ENCODE peak calls at places on chromosomes 4 and X, in eight cellular contexts. One of them, this sample, is unnamed.

GRCh38 chr4:53816561-53816960 is 225.3 kb upstream of the LNX1 start:
- DNase-seq in endothelial cell: no peak
- DNase-seq in tibial artery: no peak
- DNase-seq in foreskin fibroblast: peak
- DNase-seq in adrenal gland: peak
- DNase-seq in A549: no peak
- DNase-seq in neural crest cell: no peak
- DNase-seq in fibroblast of lung: no peak
- DNase-seq in this sample: no peak

GRCh38 chr4:175290401-175290800 is 372.2 kb downstream of the ADAM29 start:
- DNase-seq in tibial artery: no peak
- DNase-seq in fibroblast of lung: peak
- DNase-seq in foreskin fibroblast: peak
- DNase-seq in A549: no peak
- DNase-seq in adrenal gland: no peak
- DNase-seq in neural crest cell: no peak
- DNase-seq in endothelial cell: no peak
- DNase-seq in this sample: no peak

GRCh38 chr4:128512767-128513322 is 225.2 kb upstream of the PGRMC2 start:
- DNase-seq in tibial artery: no peak
- DNase-seq in fibroblast of lung: peak
- DNase-seq in neural crest cell: no peak
- DNase-seq in adrenal gland: no peak
- DNase-seq in A549: no peak
- DNase-seq in endothelial cell: no peak
- DNase-seq in foreskin fibroblast: peak
- DNase-seq in this sample: no peak

GRCh38 chrX:68440438-68440837 is 7.1 kb upstream of the OPHN1 start:
- DNase-seq in foreskin fibroblast: no peak
- DNase-seq in adrenal gland: no peak
- DNase-seq in tibial artery: no peak
- DNase-seq in neural crest cell: no peak
- DNase-seq in A549: no peak
- DNase-seq in fibroblast of lung: no peak
- DNase-seq in endothelial cell: no peak
- DNase-seq in this sample: no peak

GRCh38 chrX:42093756-42094155 is 170.4 kb upstream of the CASK start:
- DNase-seq in foreskin fibroblast: no peak
- DNase-seq in tibial artery: no peak
- DNase-seq in endothelial cell: no peak
- DNase-seq in adrenal gland: no peak
- DNase-seq in neural crest cell: no peak
- DNase-seq in A549: no peak
- DNase-seq in fibroblast of lung: no peak
- DNase-seq in this sample: no peak

GRCh38 chr4:57607616-57608150 is 497.5 kb upstream of the IGFBP7 start:
- DNase-seq in A549: no peak
- DNase-seq in endothelial cell: no peak
- DNase-seq in tibial artery: no peak
- DNase-seq in neural crest cell: no peak
- DNase-seq in adrenal gland: no peak
- DNase-seq in foreskin fibroblast: no peak
- DNase-seq in fibroblast of lung: no peak
- DNase-seq in this sample: no peak

GRCh38 chrX:31921236-31921635 is 849.4 kb upstream of the FTHL17 start:
- DNase-seq in endothelial cell: no peak
- DNase-seq in tibial artery: no peak
- DNase-seq in A549: no peak
- DNase-seq in neural crest cell: no peak
- DNase-seq in fibroblast of lung: no peak
- DNase-seq in foreskin fibroblast: no peak
- DNase-seq in adrenal gland: no peak
- DNase-seq in this sample: no peak

GRCh38 chr4:2745981-2746806 is 9.9 kb downstream of the TNIP2 start:
- DNase-seq in endothelial cell: no peak
- DNase-seq in tibial artery: peak
- DNase-seq in foreskin fibroblast: peak
- DNase-seq in neural crest cell: no peak
- DNase-seq in A549: peak
- DNase-seq in adrenal gland: peak
- DNase-seq in fibroblast of lung: peak
- DNase-seq in this sample: peak

GRCh38 chrX:13721819-13722527 is 12.4 kb downstream of the TRAPPC2 start:
- DNase-seq in foreskin fibroblast: peak
- DNase-seq in fibroblast of lung: peak
- DNase-seq in tibial artery: no peak
- DNase-seq in A549: no peak
- DNase-seq in endothelial cell: no peak
- DNase-seq in adrenal gland: no peak
- DNase-seq in neural crest cell: no peak
- DNase-seq in this sample: no peak

GRCh38 chrX:48520455-48520854 is 1.2 kb upstream of the EBP start:
- DNase-seq in tibial artery: no peak
- DNase-seq in endothelial cell: no peak
- DNase-seq in foreskin fibroblast: no peak
- DNase-seq in adrenal gland: no peak
- DNase-seq in A549: no peak
- DNase-seq in neural crest cell: no peak
- DNase-seq in fibroblast of lung: no peak
- DNase-seq in this sample: no peak

GRCh38 chr4:42594880-42595279 is 62.0 kb downstream of the ATP8A1 start:
- DNase-seq in neural crest cell: no peak
- DNase-seq in foreskin fibroblast: no peak
- DNase-seq in A549: no peak
- DNase-seq in endothelial cell: no peak
- DNase-seq in tibial artery: no peak
- DNase-seq in fibroblast of lung: no peak
- DNase-seq in adrenal gland: no peak
- DNase-seq in this sample: no peak

GRCh38 chr4:144647095-144647959 is 1.4 kb downstream of the HHIP start:
- DNase-seq in endothelial cell: peak
- DNase-seq in A549: no peak
- DNase-seq in tibial artery: no peak
- DNase-seq in fibroblast of lung: peak
- DNase-seq in neural crest cell: no peak
- DNase-seq in foreskin fibroblast: peak
- DNase-seq in adrenal gland: no peak
- DNase-seq in this sample: peak

GRCh38 chr4:144645621-144646522 is at the start of gene HHIP:
- DNase-seq in endothelial cell: peak
- DNase-seq in A549: peak
- DNase-seq in neural crest cell: peak
- DNase-seq in tibial artery: peak
- DNase-seq in fibroblast of lung: peak
- DNase-seq in foreskin fibroblast: peak
- DNase-seq in adrenal gland: peak
- DNase-seq in this sample: peak

GRCh38 chr4:144645102-144645469 is 870 bp upstream of the HHIP start:
- DNase-seq in endothelial cell: no peak
- DNase-seq in adrenal gland: peak
- DNase-seq in neural crest cell: no peak
- DNase-seq in foreskin fibroblast: peak
- DNase-seq in A549: no peak
- DNase-seq in tibial artery: peak
- DNase-seq in fibroblast of lung: no peak
- DNase-seq in this sample: no peak

GRCh38 chr4:144648042-144648441 is 2.1 kb downstream of the HHIP start:
- DNase-seq in endothelial cell: no peak
- DNase-seq in neural crest cell: no peak
- DNase-seq in adrenal gland: no peak
- DNase-seq in foreskin fibroblast: peak
- DNase-seq in fibroblast of lung: no peak
- DNase-seq in tibial artery: no peak
- DNase-seq in A549: no peak
- DNase-seq in this sample: no peak

DNA sequence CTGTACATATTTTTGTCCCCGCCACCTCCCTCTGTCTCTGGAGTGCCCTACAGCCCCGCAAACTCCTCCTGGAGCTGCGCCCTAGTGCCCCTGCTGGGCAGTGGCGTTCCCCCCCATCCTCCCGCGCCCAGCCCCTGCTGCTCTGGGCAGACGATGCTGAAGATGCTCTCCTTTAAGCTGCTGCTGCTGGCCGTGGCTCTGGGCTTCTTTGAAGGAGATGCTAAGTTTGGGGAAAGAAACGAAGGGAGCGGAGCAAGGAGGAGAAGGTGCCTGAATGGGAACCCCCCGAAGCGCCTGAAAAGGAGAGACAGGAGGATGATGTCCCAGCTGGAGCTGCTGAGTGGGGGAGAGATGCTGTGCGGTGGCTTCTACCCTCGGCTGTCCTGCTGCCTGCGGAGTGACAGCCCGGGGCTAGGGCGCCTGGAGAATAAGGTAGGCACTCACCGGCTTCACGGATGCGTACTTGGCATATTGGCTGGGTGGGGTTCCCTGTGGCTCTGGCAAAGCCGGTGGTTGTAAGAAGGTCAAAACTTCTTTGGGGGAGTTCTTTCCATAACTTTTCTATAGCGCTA is 653 bp downstream of the HHIP start:
- DNase-seq in fibroblast of lung: no peak
- DNase-seq in endothelial cell: peak
- DNase-seq in adrenal gland: peak
- DNase-seq in tibial artery: no peak
- DNase-seq in A549: no peak
- DNase-seq in neural crest cell: peak
- DNase-seq in foreskin fibroblast: peak
- DNase-seq in this sample: peak
- TF ChIP-seq CTCF in fibroblast of lung: no peak
- TF ChIP-seq CTCF in endothelial cell: no peak
- TF ChIP-seq CTCF in adrenal gland: no peak
- TF ChIP-seq CTCF in tibial artery: no peak
- TF ChIP-seq CTCF in A549: no peak
- TF ChIP-seq CTCF in neural crest cell: peak
- TF ChIP-seq CTCF in foreskin fibroblast: no peak
- TF ChIP-seq CTCF in this sample: no peak

GRCh38 chr4:63578383-63578782 is 830.9 kb downstream of the TECRL start:
- DNase-seq in adrenal gland: no peak
- DNase-seq in A549: peak
- DNase-seq in fibroblast of lung: no peak
- DNase-seq in tibial artery: no peak
- DNase-seq in endothelial cell: no peak
- DNase-seq in neural crest cell: no peak
- DNase-seq in foreskin fibroblast: no peak
- DNase-seq in this sample: no peak
- TF ChIP-seq CTCF in adrenal gland: no peak
- TF ChIP-seq CTCF in A549: no peak
- TF ChIP-seq CTCF in fibroblast of lung: no peak
- TF ChIP-seq CTCF in tibial artery: no peak
- TF ChIP-seq CTCF in endothelial cell: no peak
- TF ChIP-seq CTCF in neural crest cell: peak
- TF ChIP-seq CTCF in foreskin fibroblast: no peak
- TF ChIP-seq CTCF in this sample: no peak

GRCh38 chr4:47483722-47484121 is 1.4 kb upstream of the ATP10D start:
- DNase-seq in A549: no peak
- DNase-seq in tibial artery: no peak
- DNase-seq in endothelial cell: no peak
- DNase-seq in neural crest cell: no peak
- DNase-seq in foreskin fibroblast: peak
- DNase-seq in fibroblast of lung: no peak
- DNase-seq in adrenal gland: no peak
- DNase-seq in this sample: no peak

GRCh38 chr4:47482326-47482725 is 2.7 kb upstream of the ATP10D start:
- DNase-seq in tibial artery: no peak
- DNase-seq in neural crest cell: no peak
- DNase-seq in fibroblast of lung: peak
- DNase-seq in foreskin fibroblast: peak
- DNase-seq in A549: no peak
- DNase-seq in adrenal gland: no peak
- DNase-seq in endothelial cell: no peak
- DNase-seq in this sample: no peak

GRCh38 chr4:47484169-47484568 is 906 bp upstream of the ATP10D start:
- DNase-seq in endothelial cell: no peak
- DNase-seq in fibroblast of lung: no peak
- DNase-seq in tibial artery: no peak
- DNase-seq in A549: no peak
- DNase-seq in foreskin fibroblast: no peak
- DNase-seq in adrenal gland: no peak
- DNase-seq in neural crest cell: no peak
- DNase-seq in this sample: no peak

GRCh38 chr4:47486306-47486705 is 1.2 kb downstream of the ATP10D start:
- DNase-seq in tibial artery: no peak
- DNase-seq in A549: no peak
- DNase-seq in endothelial cell: no peak
- DNase-seq in foreskin fibroblast: peak
- DNase-seq in adrenal gland: no peak
- DNase-seq in fibroblast of lung: peak
- DNase-seq in neural crest cell: no peak
- DNase-seq in this sample: no peak

DNA sequence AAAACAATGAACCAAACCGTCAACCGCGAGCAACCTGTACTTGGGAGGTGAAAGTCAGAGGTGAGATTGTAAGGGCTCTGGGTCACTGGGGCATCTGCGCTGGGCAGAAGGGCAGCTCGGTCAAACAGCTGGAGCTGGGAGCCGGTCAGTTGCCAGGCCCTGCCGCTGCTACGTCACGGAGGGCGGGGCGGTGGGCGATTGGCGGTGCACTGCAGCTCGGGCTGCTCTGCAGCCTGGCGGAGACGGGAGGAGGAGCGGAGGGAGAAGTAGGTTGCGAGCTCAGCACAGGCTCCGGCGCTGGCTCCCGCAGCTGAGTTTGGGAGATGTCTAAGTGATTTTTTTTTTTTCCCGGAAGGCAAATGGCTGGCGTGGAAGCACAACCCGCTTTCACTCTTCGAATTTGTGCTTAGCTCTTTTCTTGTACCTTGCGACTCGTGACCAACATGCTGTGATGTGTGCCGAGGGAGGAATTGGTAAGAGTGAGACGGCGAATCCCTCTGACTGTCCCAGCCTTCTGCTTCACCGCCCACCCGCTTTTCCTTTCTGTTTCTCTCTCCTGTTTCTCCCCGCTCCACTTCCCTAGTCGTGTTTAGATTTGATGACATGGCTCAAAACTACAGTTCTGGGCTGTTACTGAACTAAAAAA is at the start of gene ATP10D:
- DNase-seq in neural crest cell: peak
- DNase-seq in tibial artery: peak
- DNase-seq in adrenal gland: peak
- DNase-seq in endothelial cell: peak
- DNase-seq in fibroblast of lung: peak
- DNase-seq in A549: peak
- DNase-seq in foreskin fibroblast: peak
- DNase-seq in this sample: peak
- TF ChIP-seq CTCF in neural crest cell: no peak
- TF ChIP-seq CTCF in tibial artery: peak
- TF ChIP-seq CTCF in adrenal gland: peak
- TF ChIP-seq CTCF in endothelial cell: no peak
- TF ChIP-seq CTCF in fibroblast of lung: no peak
- TF ChIP-seq CTCF in A549: no peak
- TF ChIP-seq CTCF in foreskin fibroblast: no peak
- TF ChIP-seq CTCF in this sample: no peak

DNA sequence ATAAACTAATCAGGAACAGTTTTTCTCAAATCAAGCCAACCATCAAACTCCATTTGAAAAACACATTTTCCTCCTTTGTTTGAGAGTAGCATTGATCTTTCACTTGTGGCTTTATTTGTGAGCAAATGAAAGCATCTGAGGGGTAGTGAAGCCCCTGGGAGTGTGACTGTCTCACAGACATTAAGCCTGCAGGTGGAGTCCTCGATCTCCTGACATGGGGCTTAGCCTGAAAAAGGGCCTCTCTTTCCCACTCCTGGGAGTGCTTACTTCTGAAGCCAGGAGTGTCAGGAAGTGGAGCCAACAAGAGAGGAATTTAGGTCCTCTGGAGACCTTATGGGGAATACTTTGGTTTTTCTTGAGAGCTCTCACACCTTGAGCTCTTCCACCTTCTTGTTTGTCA is 158.2 kb upstream of the SFRP2 start:
- DNase-seq in endothelial cell: no peak
- DNase-seq in fibroblast of lung: no peak
- DNase-seq in tibial artery: no peak
- DNase-seq in adrenal gland: no peak
- DNase-seq in neural crest cell: no peak
- DNase-seq in A549: no peak
- DNase-seq in foreskin fibroblast: no peak
- DNase-seq in this sample: no peak
- TF ChIP-seq CTCF in endothelial cell: no peak
- TF ChIP-seq CTCF in fibroblast of lung: no peak
- TF ChIP-seq CTCF in tibial artery: no peak
- TF ChIP-seq CTCF in adrenal gland: no peak
- TF ChIP-seq CTCF in neural crest cell: no peak
- TF ChIP-seq CTCF in A549: no peak
- TF ChIP-seq CTCF in foreskin fibroblast: no peak
- TF ChIP-seq CTCF in this sample: no peak